ENCODE peak calls at places on chromosomes 12 and 14, in seven cellular contexts. One of them, this sample, is unnamed.

GRCh38 chr12:69105101-69105613 is 134.2 kb upstream of the CPSF6 start:
- DNase-seq in PC-3: peak; percentile 11
- DNase-seq in HCT116: no peak
- DNase-seq in neural progenitor cell: peak; percentile 32
- DNase-seq in GM23248: no peak
- DNase-seq in OCI-LY7: no peak
- DNase-seq in GM23338: no peak
- DNase-seq in this sample: no peak

GRCh38 chr12:124125472-124125871 is 152.5 kb downstream of the ZNF664 start:
- DNase-seq in GM23338: no peak
- DNase-seq in GM23248: no peak
- DNase-seq in OCI-LY7: no peak
- DNase-seq in HCT116: no peak
- DNase-seq in PC-3: no peak
- DNase-seq in neural progenitor cell: no peak
- DNase-seq in this sample: no peak

GRCh38 chr12:7989827-7990491 is 42.6 kb upstream of the FOXJ2 start:
- DNase-seq in OCI-LY7: no peak
- DNase-seq in GM23338: no peak
- DNase-seq in PC-3: no peak
- DNase-seq in HCT116: no peak
- DNase-seq in GM23248: no peak
- DNase-seq in neural progenitor cell: no peak
- DNase-seq in this sample: no peak

GRCh38 chr12:20547788-20548575 is 147.2 kb upstream of the SLCO1C1 start:
- DNase-seq in GM23338: no peak
- DNase-seq in HCT116: no peak
- DNase-seq in GM23248: peak; percentile 31
- DNase-seq in OCI-LY7: no peak
- DNase-seq in neural progenitor cell: no peak
- DNase-seq in PC-3: no peak
- DNase-seq in this sample: no peak

GRCh38 chr14:64540208-64541202 is at the start of gene HSPA2:
- DNase-seq in GM23248: peak; percentile 100
- DNase-seq in neural progenitor cell: peak; percentile 98
- DNase-seq in OCI-LY7: peak; percentile 94
- DNase-seq in PC-3: peak; percentile 100
- DNase-seq in GM23338: peak; percentile 100
- DNase-seq in HCT116: peak; percentile 94
- DNase-seq in this sample: peak; percentile 98

GRCh38 chr14:96140964-96141363 is 63.7 kb upstream of the BDKRB2 start:
- DNase-seq in GM23248: no peak
- DNase-seq in OCI-LY7: no peak
- DNase-seq in neural progenitor cell: no peak
- DNase-seq in PC-3: no peak
- DNase-seq in HCT116: no peak
- DNase-seq in GM23338: no peak
- DNase-seq in this sample: no peak

GRCh38 chr12:91877022-91877421 is 268.6 kb downstream of the BTG1 start:
- DNase-seq in PC-3: no peak
- DNase-seq in HCT116: no peak
- DNase-seq in OCI-LY7: peak; percentile 20
- DNase-seq in GM23248: peak; percentile 30
- DNase-seq in GM23338: no peak
- DNase-seq in neural progenitor cell: peak; percentile 9
- DNase-seq in this sample: no peak

GRCh38 chr14:105496831-105497591 is 6.0 kb downstream of the TEDC1 start:
- DNase-seq in OCI-LY7: no peak
- DNase-seq in GM23248: no peak
- DNase-seq in PC-3: no peak
- DNase-seq in HCT116: no peak
- DNase-seq in GM23338: no peak
- DNase-seq in neural progenitor cell: no peak
- DNase-seq in this sample: no peak

GRCh38 chr14:86946446-86946845 is 1046.5 kb downstream of the GALC start:
- DNase-seq in neural progenitor cell: no peak
- DNase-seq in GM23248: no peak
- DNase-seq in HCT116: no peak
- DNase-seq in PC-3: no peak
- DNase-seq in OCI-LY7: no peak
- DNase-seq in GM23338: no peak
- DNase-seq in this sample: no peak

GRCh38 chr14:68521557-68521901 is 271.3 kb downstream of the ZFP36L1 start:
- DNase-seq in GM23248: no peak
- DNase-seq in neural progenitor cell: no peak
- DNase-seq in GM23338: no peak
- DNase-seq in OCI-LY7: no peak
- DNase-seq in PC-3: no peak
- DNase-seq in HCT116: no peak
- DNase-seq in this sample: no peak

GRCh38 chr14:80419339-80419738 is 208.0 kb upstream of the DIO2 start:
- DNase-seq in neural progenitor cell: no peak
- DNase-seq in PC-3: no peak
- DNase-seq in GM23248: no peak
- DNase-seq in OCI-LY7: no peak
- DNase-seq in HCT116: no peak
- DNase-seq in GM23338: no peak
- DNase-seq in this sample: no peak

GRCh38 chr12:42372154-42372791 is 46.3 kb downstream of the PPHLN1 start:
- DNase-seq in GM23248: peak; percentile 52
- DNase-seq in neural progenitor cell: peak; percentile 73
- DNase-seq in GM23338: peak; percentile 85
- DNase-seq in PC-3: peak; percentile 82
- DNase-seq in OCI-LY7: peak; percentile 76
- DNase-seq in HCT116: peak; percentile 42
- DNase-seq in this sample: peak; percentile 54

GRCh38 chr12:115385141-115385540 is 701.2 kb upstream of the TBX3 start:
- DNase-seq in PC-3: peak; percentile 51
- DNase-seq in OCI-LY7: no peak
- DNase-seq in GM23248: no peak
- DNase-seq in neural progenitor cell: no peak
- DNase-seq in GM23338: no peak
- DNase-seq in HCT116: no peak
- DNase-seq in this sample: no peak

GRCh38 chr14:23056257-23056955 is 914 bp downstream of the CDH24 start:
- DNase-seq in GM23338: peak; percentile 87
- DNase-seq in GM23248: peak; percentile 81
- DNase-seq in PC-3: peak; percentile 80
- DNase-seq in HCT116: peak; percentile 81
- DNase-seq in OCI-LY7: peak; percentile 81
- DNase-seq in neural progenitor cell: peak; percentile 87
- DNase-seq in this sample: peak; percentile 87

GRCh38 chr12:97754306-97754705 is 291.7 kb downstream of the RMST start:
- DNase-seq in neural progenitor cell: no peak
- DNase-seq in GM23338: no peak
- DNase-seq in GM23248: no peak
- DNase-seq in OCI-LY7: no peak
- DNase-seq in PC-3: no peak
- DNase-seq in HCT116: no peak
- DNase-seq in this sample: no peak

GRCh38 chr12:21940972-21941521 is at the start of gene ABCC9:
- DNase-seq in PC-3: no peak
- DNase-seq in HCT116: no peak
- DNase-seq in OCI-LY7: no peak
- DNase-seq in neural progenitor cell: peak; percentile 72
- DNase-seq in GM23248: peak; percentile 64
- DNase-seq in GM23338: peak; percentile 63
- DNase-seq in this sample: peak; percentile 35

GRCh38 chr12:131911851-131912525 is 17.1 kb upstream of the PUS1 start:
- DNase-seq in GM23338: no peak
- DNase-seq in HCT116: no peak
- DNase-seq in GM23248: no peak
- DNase-seq in PC-3: no peak
- DNase-seq in neural progenitor cell: no peak
- DNase-seq in OCI-LY7: no peak
- DNase-seq in this sample: peak; percentile 65

GRCh38 chr12:67740706-67741105 is 92.2 kb downstream of the DYRK2 start:
- DNase-seq in PC-3: no peak
- DNase-seq in GM23338: peak; percentile 16
- DNase-seq in HCT116: no peak
- DNase-seq in neural progenitor cell: peak; percentile 57
- DNase-seq in OCI-LY7: no peak
- DNase-seq in GM23248: no peak
- DNase-seq in this sample: no peak

GRCh38 chr12:131608740-131609665 is 101.9 kb upstream of the SFSWAP start:
- DNase-seq in PC-3: peak; percentile 68
- DNase-seq in GM23338: peak; percentile 81
- DNase-seq in HCT116: peak; percentile 43
- DNase-seq in neural progenitor cell: peak; percentile 71
- DNase-seq in GM23248: peak; percentile 78
- DNase-seq in OCI-LY7: peak; percentile 50
- DNase-seq in this sample: peak; percentile 84

GRCh38 chr14:33859306-33859705 is 91.6 kb downstream of the EGLN3 start:
- DNase-seq in HCT116: no peak
- DNase-seq in PC-3: no peak
- DNase-seq in GM23248: no peak
- DNase-seq in GM23338: no peak
- DNase-seq in OCI-LY7: no peak
- DNase-seq in neural progenitor cell: no peak
- DNase-seq in this sample: no peak

DNA sequence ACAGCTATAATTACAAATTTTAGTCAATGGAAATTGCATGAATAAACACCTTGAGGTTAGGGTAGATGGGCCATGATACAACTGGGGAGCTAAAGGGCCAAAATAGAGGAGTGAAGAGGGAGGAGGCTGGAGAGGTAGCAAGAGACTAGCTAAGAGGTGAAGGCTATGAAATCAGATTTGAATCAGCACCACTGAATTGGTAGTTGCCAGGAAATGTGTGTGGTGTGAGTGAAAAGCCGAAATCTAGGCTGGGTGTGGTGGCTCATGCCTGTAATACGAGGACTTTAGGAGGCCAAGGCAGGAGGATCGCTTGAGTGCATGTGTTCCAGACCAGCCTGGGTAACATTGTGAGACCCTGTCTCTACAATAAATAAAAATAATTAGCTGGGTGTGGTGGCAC is 22.7 kb downstream of the YY1 start:
- DNase-seq in OCI-LY7: no peak
- DNase-seq in GM23338: no peak
- DNase-seq in neural progenitor cell: no peak
- DNase-seq in HCT116: no peak
- DNase-seq in PC-3: no peak
- DNase-seq in GM23248: no peak
- DNase-seq in this sample: no peak
- TF ChIP-seq EZH2phosphoT487 in OCI-LY7: no peak
- TF ChIP-seq EZH2phosphoT487 in GM23338: no peak
- TF ChIP-seq EZH2phosphoT487 in neural progenitor cell: no peak
- TF ChIP-seq EZH2phosphoT487 in HCT116: no peak
- TF ChIP-seq EZH2phosphoT487 in PC-3: no peak
- TF ChIP-seq EZH2phosphoT487 in GM23248: no peak
- TF ChIP-seq EZH2phosphoT487 in this sample: no peak

GRCh38 chr12:111546758-111547383 is 52.2 kb downstream of the ATXN2 start:
- DNase-seq in PC-3: no peak
- DNase-seq in HCT116: no peak
- DNase-seq in GM23248: peak; percentile 10
- DNase-seq in GM23338: no peak
- DNase-seq in OCI-LY7: no peak
- DNase-seq in neural progenitor cell: no peak
- DNase-seq in this sample: no peak
- TF ChIP-seq EZH2phosphoT487 in PC-3: no peak
- TF ChIP-seq EZH2phosphoT487 in HCT116: no peak
- TF ChIP-seq EZH2phosphoT487 in GM23248: no peak
- TF ChIP-seq EZH2phosphoT487 in GM23338: no peak
- TF ChIP-seq EZH2phosphoT487 in OCI-LY7: no peak
- TF ChIP-seq EZH2phosphoT487 in neural progenitor cell: no peak
- TF ChIP-seq EZH2phosphoT487 in this sample: no peak

DNA sequence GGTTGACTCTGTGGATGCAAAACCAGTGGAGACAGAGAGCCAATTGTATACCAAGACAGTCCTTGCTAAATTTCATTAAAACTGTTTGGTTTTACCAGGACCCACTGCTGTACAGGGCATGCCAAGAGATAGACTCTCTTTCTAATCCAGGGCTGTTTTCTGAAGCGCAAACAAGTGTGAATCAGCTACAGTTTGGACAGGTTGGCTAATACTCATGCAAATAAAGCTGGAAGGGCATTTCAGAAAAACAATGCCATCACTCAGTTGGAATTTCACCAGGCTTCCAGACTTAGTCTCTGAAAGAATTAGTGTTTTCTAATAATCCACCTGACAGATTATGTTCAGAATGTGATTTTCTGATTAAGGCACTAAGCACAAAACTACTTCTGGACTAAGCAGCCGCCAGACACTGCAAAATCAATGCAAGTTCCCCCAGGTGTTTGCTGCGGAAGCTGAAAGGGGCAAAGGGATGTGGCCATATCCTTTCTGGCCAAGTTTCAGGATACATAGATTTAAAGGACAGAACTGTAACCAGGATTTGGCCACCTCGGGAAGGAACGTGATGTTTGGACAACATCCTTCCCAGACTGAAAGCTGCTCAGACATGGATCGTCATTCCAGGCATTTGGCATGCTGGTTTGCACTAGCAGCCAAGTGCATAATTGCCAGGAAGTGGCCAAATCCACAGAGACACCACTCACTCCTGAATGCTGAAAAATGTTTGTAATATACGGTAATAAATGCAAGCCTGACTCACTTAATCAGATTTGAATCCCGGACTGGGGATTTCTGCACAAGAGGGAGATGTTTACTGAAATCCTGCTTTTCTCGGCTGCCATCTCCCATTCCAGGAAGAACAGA is 32.0 kb upstream of the CDKN3 start:
- DNase-seq in OCI-LY7: no peak
- DNase-seq in HCT116: no peak
- DNase-seq in neural progenitor cell: no peak
- DNase-seq in PC-3: peak; percentile 96
- DNase-seq in GM23338: no peak
- DNase-seq in GM23248: peak; percentile 81
- DNase-seq in this sample: no peak
- TF ChIP-seq EZH2phosphoT487 in OCI-LY7: no peak
- TF ChIP-seq EZH2phosphoT487 in HCT116: no peak
- TF ChIP-seq EZH2phosphoT487 in neural progenitor cell: no peak
- TF ChIP-seq EZH2phosphoT487 in PC-3: no peak
- TF ChIP-seq EZH2phosphoT487 in GM23338: no peak
- TF ChIP-seq EZH2phosphoT487 in GM23248: no peak
- TF ChIP-seq EZH2phosphoT487 in this sample: no peak

DNA sequence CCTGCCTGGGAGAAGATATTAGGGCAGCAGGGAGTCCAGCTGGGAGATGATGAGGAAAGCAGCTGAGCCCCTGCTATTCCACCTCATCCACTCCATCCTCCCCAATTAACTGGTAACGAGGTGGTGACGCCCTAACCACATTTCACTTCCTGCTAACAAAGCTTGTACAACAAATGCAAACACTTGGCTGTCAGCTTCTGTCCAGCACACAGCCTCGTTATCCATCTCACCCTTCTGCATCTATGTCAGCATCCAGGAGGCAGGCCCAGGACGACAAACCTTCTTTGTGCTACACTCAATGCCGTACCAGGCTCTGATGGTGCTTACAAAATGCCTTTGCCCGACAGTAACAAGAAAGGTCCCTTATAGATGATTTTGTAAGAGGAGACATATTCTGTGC is 225.4 kb downstream of the APAF1 start:
- DNase-seq in GM23248: no peak
- DNase-seq in OCI-LY7: no peak
- DNase-seq in neural progenitor cell: peak; percentile 41
- DNase-seq in PC-3: no peak
- DNase-seq in GM23338: no peak
- DNase-seq in HCT116: no peak
- DNase-seq in this sample: no peak
- TF ChIP-seq EZH2phosphoT487 in GM23248: no peak
- TF ChIP-seq EZH2phosphoT487 in OCI-LY7: no peak
- TF ChIP-seq EZH2phosphoT487 in neural progenitor cell: no peak
- TF ChIP-seq EZH2phosphoT487 in PC-3: no peak
- TF ChIP-seq EZH2phosphoT487 in GM23338: no peak
- TF ChIP-seq EZH2phosphoT487 in HCT116: no peak
- TF ChIP-seq EZH2phosphoT487 in this sample: no peak